ENCODE peak calls at places on chromosomes 4 and X, in four cellular contexts. Q, X, Y and G are unnamed samples.

GRCh38 chrX:118637997-118638396 is 89.4 kb upstream of the IL13RA1 start:
- DNase-seq in Y (no peak), Q (no peak), X (no peak), G (no peak)

GRCh38 chrX:8374041-8374825 is 90.4 kb upstream of the VCX3B start:
- DNase-seq in X (no peak), Y (no peak), Q (no peak), G (no peak)

GRCh38 chr4:148071009-148071408 is 339.1 kb downstream of the ARHGAP10 start:
- DNase-seq in Q (no peak), Y (no peak), X (no peak), G (no peak)

GRCh38 chr4:114598191-114599121 is at the start of gene UGT8:
- DNase-seq in Y (peak; percentile 61), X (no peak), Q (peak; percentile 73), G (peak; percentile 33)

GRCh38 chrX:13843150-13843721 is 26.3 kb upstream of the GPM6B start:
- DNase-seq in Y (no peak), Q (no peak), X (no peak), G (no peak)

GRCh38 chr4:173167793-173168395 is 717 bp upstream of the GALNT7 start:
- DNase-seq in Q (no peak), X (no peak), Y (no peak), G (no peak)

GRCh38 chr4:82618321-82618720 is 56.5 kb upstream of the TMEM150C start:
- DNase-seq in X (no peak), Y (no peak), Q (no peak), G (no peak)

GRCh38 chrX:16466640-16467432 is 183.1 kb upstream of the S100G start:
- DNase-seq in Q (no peak), X (no peak), Y (no peak), G (no peak)

GRCh38 chrX:10156199-10157031 is at the start of gene CLCN4:
- DNase-seq in Q (peak; percentile 51), Y (peak; percentile 6), X (no peak), G (peak; percentile 50)

GRCh38 chr4:2047781-2048581 is 11.1 kb upstream of the NAT8L start:
- DNase-seq in Q (no peak), X (no peak), Y (no peak), G (no peak)

GRCh38 chr4:130053723-130054122 is 957.8 kb downstream of the C4orf33 start:
- DNase-seq in X (no peak), Y (no peak), Q (no peak), G (no peak)

GRCh38 chr4:169410839-169411770 is 140.3 kb upstream of the SH3RF1 start:
- DNase-seq in Y (peak; percentile 84), Q (peak; percentile 61), X (no peak), G (peak; percentile 55)
- TF ChIP-seq CTCF in Y (no peak), Q (no peak), X (no peak), G (no peak)

DNA sequence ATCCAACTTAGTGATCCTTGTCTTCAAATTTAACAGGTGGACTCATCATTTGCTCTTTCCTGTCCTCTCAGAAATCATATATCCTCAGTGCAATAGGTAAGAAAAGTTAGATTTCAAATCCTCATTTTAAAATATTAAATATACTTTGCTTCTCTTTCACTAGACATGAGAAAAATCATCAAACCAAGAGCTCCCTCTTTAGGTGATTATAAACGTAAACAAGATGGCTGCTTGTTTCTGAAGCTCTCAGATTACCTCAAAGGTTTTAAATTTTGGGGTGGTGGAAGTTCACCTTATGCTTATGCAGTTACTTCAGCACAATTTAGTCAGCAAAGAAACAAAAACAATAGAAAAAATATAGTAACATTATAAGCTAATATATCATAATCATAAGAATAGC is 27.3 kb downstream of the CSN3 start:
- DNase-seq in Q (no peak), X (no peak), Y (no peak), G (no peak)
- TF ChIP-seq CTCF in Q (peak; percentile 25), X (no peak), Y (no peak), G (no peak)

GRCh38 chr4:46886711-46887110 is 22.3 kb downstream of the COX7B2 start:
- DNase-seq in X (no peak), Y (no peak), Q (no peak), G (no peak)
- TF ChIP-seq CTCF in X (no peak), Y (no peak), Q (peak; percentile 38), G (peak; percentile 6)

GRCh38 chr4:184856277-184856609 is 30.5 kb upstream of the ACSL1 start:
- DNase-seq in X (no peak), Y (no peak), Q (no peak), G (peak; percentile 45)
- TF ChIP-seq CTCF in X (no peak), Y (no peak), Q (no peak), G (no peak)

DNA sequence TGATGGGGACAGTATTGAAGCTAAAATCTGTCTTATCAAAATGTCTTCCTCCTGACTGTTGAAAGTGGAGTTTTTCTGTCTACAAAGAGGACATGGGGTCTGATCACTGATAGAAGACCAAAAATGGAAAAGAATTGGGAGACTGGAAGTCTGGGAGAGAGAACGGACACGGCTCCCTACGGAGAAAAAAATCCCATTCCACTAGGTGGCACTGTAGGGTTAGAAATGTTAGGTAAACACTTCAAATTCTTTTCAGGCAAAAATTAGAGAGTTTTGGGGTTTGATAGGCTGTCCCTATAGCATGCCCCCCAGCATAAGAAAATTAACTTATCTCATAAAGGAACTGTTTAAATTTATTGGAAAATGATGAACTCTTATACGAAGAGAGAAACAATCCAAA is 200.5 kb downstream of the FAM133A start:
- DNase-seq in X (no peak), Q (no peak), Y (no peak), G (no peak)
- TF ChIP-seq CTCF in X (no peak), Q (peak; percentile 38), Y (peak; percentile 40), G (peak; percentile 17)

DNA sequence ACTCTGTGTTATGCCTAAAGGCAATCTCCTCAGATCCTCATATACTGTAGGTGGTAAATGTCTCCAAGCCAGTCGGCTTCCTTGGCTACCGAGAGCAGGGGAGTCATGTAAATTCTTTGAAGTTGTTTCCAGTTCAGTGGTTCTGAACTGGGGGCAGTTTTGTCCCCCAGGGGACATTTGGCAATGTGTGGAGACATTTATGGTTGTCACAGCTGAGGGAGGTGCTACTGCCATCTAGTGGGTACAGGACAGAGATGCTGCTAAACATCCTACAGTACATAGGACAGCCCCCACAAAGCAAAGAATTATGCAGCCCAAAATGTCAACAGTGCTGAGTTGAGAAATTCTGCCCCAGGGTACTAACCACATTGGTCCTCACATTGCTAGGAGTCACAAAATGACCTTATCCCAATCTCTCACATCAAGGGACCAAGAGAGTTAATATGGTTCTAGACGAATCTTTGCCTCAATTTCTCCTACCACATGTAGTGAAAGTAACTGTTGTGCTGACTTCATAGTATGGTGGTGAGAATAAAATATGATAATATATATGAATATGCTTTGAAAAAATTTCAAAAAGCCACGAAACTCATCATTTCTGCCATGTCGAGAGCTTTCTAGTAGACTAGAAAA is 104.4 kb upstream of the ARHGAP24 start:
- DNase-seq in Q (peak; percentile 17), X (no peak), Y (peak; percentile 21), G (no peak)
- TF ChIP-seq CTCF in Q (peak; percentile 84), X (peak; percentile 24), Y (peak; percentile 51), G (peak; percentile 69)

DNA sequence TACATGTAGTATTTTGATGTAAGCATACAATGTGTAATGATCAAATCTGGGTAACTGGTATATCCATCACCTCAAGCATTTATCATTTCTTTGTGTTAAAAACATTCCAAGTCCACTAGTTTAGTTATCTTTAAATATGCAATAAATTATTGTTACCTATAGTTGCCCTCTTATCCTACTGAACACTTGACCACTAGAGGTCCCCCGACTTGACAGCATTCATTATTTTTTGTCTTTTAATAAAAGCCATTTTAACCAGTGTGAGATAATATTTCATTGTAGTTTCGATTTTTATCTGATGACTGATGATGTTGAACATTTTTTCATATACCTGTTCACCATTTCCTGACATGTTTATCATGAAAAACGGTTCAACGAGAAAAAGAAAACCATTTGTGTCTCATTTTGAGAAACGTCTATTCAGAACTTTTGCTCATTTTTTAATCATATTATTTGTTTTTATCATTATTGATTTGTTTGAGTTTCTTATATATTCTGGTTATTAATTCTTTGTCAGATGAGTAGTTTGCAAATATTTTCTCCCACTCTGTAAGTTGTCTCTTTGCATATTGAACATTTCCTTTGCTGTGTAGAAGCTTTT is 199.0 kb upstream of the CXXC4 start:
- DNase-seq in Q (no peak), X (no peak), Y (peak; percentile 4), G (no peak)
- TF ChIP-seq CTCF in Q (peak; percentile 36), X (no peak), Y (no peak), G (no peak)

GRCh38 chr4:143558823-143559756 is 45.6 kb downstream of the SMARCA5 start:
- DNase-seq in X (no peak), Y (peak; percentile 73), Q (peak; percentile 73), G (peak; percentile 79)
- TF ChIP-seq CTCF in X (peak; percentile 55), Y (peak; percentile 52), Q (peak; percentile 82), G (peak; percentile 79)